ENCODE peak calls at places on chromosomes 1 and 21, in six cellular contexts. P is RWPE2, T is tibial nerve, D is psoas muscle, Z is colonic mucosa, H is fibroblast of lung. F is an unnamed sample. For H3K4me1, the result is how much of the 10 kb centered on the place peaks cover.

GRCh38 chr1:50271968-50272578 is 151.2 kb downstream of the DMRTA2 start:
- DNase-seq in T (peak), P (no peak), Z (peak), H (no peak), D (peak), F (peak)

GRCh38 chr1:12075195-12076114 is 12.4 kb downstream of the TNFRSF8 start:
- DNase-seq in Z (no peak), D (peak), T (peak), P (no peak), H (peak), F (no peak)

GRCh38 chr1:48817505-48818114 is 40.9 kb upstream of the BEND5 start:
- DNase-seq in H (peak), P (no peak), T (peak), D (peak), Z (peak), F (peak)

GRCh38 chr1:178609015-178609414 is 96.1 kb downstream of the TEX35 start:
- DNase-seq in D (no peak), T (no peak), H (peak), P (no peak), Z (no peak), F (no peak)

GRCh38 chr1:19445417-19446342 is 39.7 kb downstream of the CAPZB start:
- DNase-seq in P (no peak), T (no peak), Z (no peak), D (peak), H (peak), F (peak)

GRCh38 chr1:51842255-51842654 is 36.3 kb downstream of the NRDC start:
- DNase-seq in D (no peak), H (no peak), P (no peak), Z (no peak), T (no peak), F (no peak)

GRCh38 chr1:168321945-168322344 is 41.3 kb downstream of the TBX19 start:
- DNase-seq in Z (no peak), T (no peak), H (peak), P (no peak), D (no peak), F (no peak)

GRCh38 chr1:41282679-41283317 is 40.7 kb upstream of the SCMH1 start:
- DNase-seq in H (peak), P (no peak), Z (no peak), T (peak), D (peak), F (no peak)

GRCh38 chr1:2271841-2272655 is 43.9 kb downstream of the SKI start:
- DNase-seq in H (no peak), P (no peak), T (no peak), Z (no peak), D (peak), F (no peak)

GRCh38 chr1:236425031-236425663 is 31.1 kb downstream of the EDARADD start:
- DNase-seq in H (no peak), Z (no peak), D (no peak), P (no peak), T (no peak), F (no peak)

GRCh38 chr1:67889466-67889865 is 56.2 kb upstream of the GNG12 start:
- DNase-seq in D (no peak), P (no peak), Z (no peak), T (no peak), H (no peak), F (no peak)

GRCh38 chr21:44024895-44025353 is 12.8 kb downstream of the TRAPPC10 start:
- DNase-seq in Z (no peak), T (peak), P (no peak), D (peak), H (peak), F (peak)

GRCh38 chr1:107941123-107941522 is 23.9 kb downstream of the VAV3 start:
- DNase-seq in T (peak), D (no peak), Z (no peak), H (no peak), P (no peak), F (no peak)

GRCh38 chr1:13623021-13623637 is 39.5 kb downstream of the PDPN start:
- DNase-seq in T (no peak), Z (no peak), H (no peak), P (no peak), D (no peak), F (no peak)

GRCh38 chr1:74199504-74199903 is 1.5 kb downstream of the FPGT start:
- DNase-seq in D (no peak), P (no peak), T (no peak), Z (no peak), H (no peak), F (no peak)

GRCh38 chr1:115717541-115717940 is 51.0 kb downstream of the CASQ2 start:
- DNase-seq in D (peak), P (no peak), T (peak), Z (peak), H (peak), F (no peak)

GRCh38 chr1:245475961-245476522 is 321.3 kb downstream of the KIF26B start:
- DNase-seq in H (no peak), D (no peak), Z (no peak), T (no peak), P (no peak), F (no peak)

GRCh38 chr1:105914403-105914802 is 1142.1 kb upstream of the PRMT6 start:
- DNase-seq in T (no peak), Z (no peak), D (no peak), P (no peak), H (no peak), F (no peak)

GRCh38 chr1:157085416-157085815 is 14.2 kb downstream of the ETV3L start:
- DNase-seq in H (no peak), Z (peak), T (no peak), D (no peak), P (no peak), F (no peak)

DNA sequence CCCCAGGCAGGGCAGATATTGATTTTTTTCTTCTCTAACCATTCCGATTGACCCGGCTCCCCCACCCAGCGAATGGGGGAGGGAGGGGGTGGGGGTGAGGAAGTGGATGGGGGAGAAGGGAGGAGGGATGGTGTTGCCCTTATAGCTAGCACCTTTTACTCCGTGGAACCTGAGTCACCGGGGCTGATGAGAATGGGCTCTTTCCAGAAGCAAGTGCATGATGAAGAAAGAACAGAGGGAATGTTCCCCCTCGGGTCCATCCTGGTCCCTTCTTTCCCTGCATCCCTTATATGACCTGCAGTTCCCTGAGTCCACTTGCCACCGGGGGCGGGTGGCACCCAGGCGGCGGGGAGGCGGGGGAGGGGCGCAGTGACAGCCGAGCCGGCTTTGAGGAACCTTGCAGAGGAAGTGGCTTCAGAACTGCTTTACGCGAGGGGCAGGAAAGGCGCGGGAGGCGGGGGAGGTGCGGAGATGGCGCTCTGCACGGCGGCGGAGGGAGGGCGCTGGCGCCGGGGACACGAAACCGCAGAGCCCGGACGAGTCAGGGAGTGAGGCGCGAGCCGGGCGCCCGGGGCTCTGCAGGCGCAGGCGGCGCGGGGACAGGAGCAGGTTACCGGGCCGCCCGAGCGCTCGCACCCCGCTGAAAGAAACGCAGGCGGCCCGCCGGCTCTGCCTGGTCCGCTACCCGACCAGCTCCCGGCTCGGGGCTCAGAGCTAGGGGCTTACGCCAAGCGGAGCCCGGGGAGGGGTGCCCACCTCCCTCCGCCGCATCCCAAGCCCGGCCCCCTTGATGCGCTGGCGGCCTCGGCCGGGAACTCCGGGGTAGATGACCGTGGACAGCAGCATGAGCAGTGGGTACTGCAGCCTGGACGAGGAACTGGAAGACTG is 49.7 kb downstream of the RASSF5 start:
- DNase-seq in H (peak), P (no peak), D (peak), T (peak), Z (peak), F (peak)
- H3K4me1 ChIP-seq in H (under half), P (under half), D (under half), T (half or more), Z (under half), F (half or more)

DNA sequence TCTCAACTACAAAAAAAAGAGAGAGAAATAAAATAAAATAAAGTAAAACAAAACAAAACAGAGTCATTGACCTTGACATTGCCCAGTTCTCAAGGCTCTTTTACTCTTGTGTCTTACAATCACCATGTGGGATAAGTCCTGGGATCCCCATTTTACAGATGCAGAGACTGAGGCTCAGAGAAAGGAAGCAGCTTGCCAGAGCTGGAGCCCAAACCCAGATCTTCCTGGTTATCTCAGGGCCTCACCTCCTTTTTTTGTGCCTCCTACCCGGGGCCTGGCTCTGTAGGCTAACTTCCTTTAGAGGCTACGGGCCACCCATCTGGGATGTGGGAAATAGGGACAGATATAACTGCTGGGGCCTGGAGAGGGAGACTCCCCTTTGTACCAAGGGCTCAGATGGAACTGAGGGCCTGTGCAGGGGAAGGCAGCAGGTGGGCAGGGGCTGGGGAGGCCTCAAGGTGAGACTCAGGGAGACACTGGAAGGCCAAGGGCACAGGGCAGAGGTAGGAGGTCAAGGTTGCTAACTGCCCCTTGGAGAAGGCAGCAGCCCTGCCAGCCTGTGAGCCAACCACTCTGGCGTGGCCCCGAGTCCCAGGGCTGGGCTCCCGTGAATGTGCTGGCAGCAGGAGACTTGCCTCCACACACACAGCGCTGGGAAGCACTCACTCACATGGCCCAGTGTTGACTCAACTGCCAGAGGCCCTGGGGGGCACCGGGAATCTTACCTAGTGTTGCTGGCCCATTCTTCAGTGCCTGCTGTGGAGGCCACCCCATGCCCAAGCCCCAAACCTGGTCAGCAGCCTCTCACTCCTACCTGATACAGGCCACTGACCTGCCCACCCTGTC is 6.5 kb upstream of the ECE1 start:
- DNase-seq in Z (no peak), D (no peak), P (no peak), T (no peak), H (no peak), F (no peak)
- H3K4me1 ChIP-seq in Z (under half), D (under half), P (under half), T (half or more), H (under half), F (half or more)

GRCh38 chr1:247216246-247216645 is 39.6 kb upstream of the VN1R5 start:
- DNase-seq in H (no peak), P (no peak), D (no peak), T (no peak), Z (no peak), F (no peak)
- H3K4me1 ChIP-seq in H (under half), P (under half), D (under half), T (under half), Z (under half), F (under half)

GRCh38 chr1:162696286-162696862 is 64.1 kb downstream of the DDR2 start:
- DNase-seq in D (peak), H (peak), P (peak), T (peak), Z (peak), F (peak)

GRCh38 chr1:162691999-162692575 is 59.8 kb downstream of the DDR2 start:
- DNase-seq in T (no peak), P (no peak), H (peak), D (no peak), Z (no peak), F (no peak)

GRCh38 chr1:162697140-162697895 is 65.1 kb downstream of the DDR2 start:
- DNase-seq in H (no peak), P (no peak), T (no peak), D (no peak), Z (no peak), F (no peak)

GRCh38 chr1:162694911-162695310 is 62.6 kb downstream of the DDR2 start:
- DNase-seq in P (no peak), H (no peak), D (no peak), Z (no peak), T (no peak), F (no peak)

DNA sequence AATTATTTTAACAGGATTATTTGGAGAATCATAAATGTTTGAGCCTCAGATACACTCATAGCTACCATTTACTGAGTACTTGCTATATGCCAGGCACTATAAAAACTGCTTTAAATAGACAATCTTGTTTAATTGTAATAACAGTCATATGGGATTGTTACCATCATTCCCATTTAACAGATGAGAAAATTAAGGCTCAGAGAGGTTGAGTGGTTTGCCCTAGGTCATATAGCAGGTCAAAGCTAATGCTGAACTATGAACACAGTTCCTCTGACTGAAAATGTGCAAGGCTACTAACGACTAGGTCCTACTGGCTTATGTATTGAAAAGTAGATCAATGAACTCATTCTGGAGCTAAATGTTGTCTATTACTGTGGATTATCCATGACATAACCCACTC is 63.4 kb downstream of the DDR2 start:
- DNase-seq in D (no peak), T (no peak), P (no peak), Z (no peak), H (no peak), F (no peak)
- H3K4me1 ChIP-seq in D (under half), T (half or more), P (under half), Z (under half), H (under half), F (half or more)

DNA sequence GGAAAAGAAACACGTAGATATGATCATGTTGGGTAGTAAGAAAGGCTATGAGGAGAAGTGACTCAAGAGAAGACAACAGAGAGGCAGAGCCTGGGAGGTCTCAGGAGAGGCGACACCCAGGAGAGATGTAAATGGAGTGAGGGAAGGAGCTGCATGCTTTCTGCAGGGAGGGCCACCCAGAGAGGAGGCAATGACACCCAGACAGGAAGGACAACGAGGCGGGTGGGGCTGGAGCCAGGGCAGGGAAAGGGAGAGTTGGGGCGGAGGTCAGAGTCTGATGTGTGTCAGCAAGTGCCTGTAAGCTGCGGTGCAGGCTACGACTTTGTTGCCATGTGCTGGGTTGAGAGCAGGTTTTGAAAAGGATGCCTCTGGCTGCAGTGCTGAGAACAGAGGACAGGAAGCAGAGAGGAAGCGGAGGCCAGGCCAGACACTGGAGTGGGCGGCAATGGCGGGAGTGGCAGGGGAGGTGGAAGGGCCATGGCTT is 31.3 kb downstream of the SLC1A7 start:
- DNase-seq in P (no peak), T (no peak), H (peak), Z (peak), D (no peak), F (no peak)
- H3K4me1 ChIP-seq in P (under half), T (under half), H (under half), Z (under half), D (under half), F (under half)